ENCODE peak calls at places on chromosomes 13 and 19, in four cellular contexts. O is thoracic aorta, X is ovary, F is testis. C is an unnamed sample. For H3K4me1, the result is how much of the 10 kb centered on the place peaks cover.

GRCh38 chr13:102328909-102329308 is 72.9 kb downstream of the FGF14 start:
- DNase-seq in F (no peak), O (no peak), X (no peak), C (no peak)

GRCh38 chr13:113083402-113084061 is 22.1 kb upstream of the F7 start:
- DNase-seq in X (no peak), F (no peak), O (no peak), C (no peak)

GRCh38 chr19:39030854-39031367 is 1.4 kb downstream of the FBXO27 start:
- DNase-seq in F (no peak), X (no peak), O (no peak), C (no peak)

GRCh38 chr19:55014714-55015113 is 23.4 kb downstream of the GP6 start:
- DNase-seq in X (no peak), F (no peak), O (no peak), C (peak)

GRCh38 chr13:114063545-114064515 is 68.6 kb downstream of the RASA3 start:
- DNase-seq in O (peak), F (no peak), X (peak), C (peak)

GRCh38 chr19:51697169-51697776 is 4.1 kb downstream of the SPACA6 start:
- DNase-seq in O (no peak), F (peak), X (no peak), C (no peak)

GRCh38 chr13:95896302-95896701 is 156.9 kb downstream of the UGGT2 start:
- DNase-seq in O (no peak), F (no peak), X (no peak), C (no peak)

GRCh38 chr13:75761373-75761772 is 125.2 kb downstream of the LMO7 start:
- DNase-seq in X (no peak), F (no peak), O (no peak), C (no peak)

GRCh38 chr13:99626461-99627082 is 125.3 kb downstream of the TM9SF2 start:
- DNase-seq in F (peak), O (no peak), X (no peak), C (no peak)

GRCh38 chr19:17441241-17442135 is 7.0 kb downstream of the TMEM221 start:
- DNase-seq in X (no peak), O (no peak), F (peak), C (no peak)

GRCh38 chr13:36887758-36888521 is 32.1 kb downstream of the SMAD9 start:
- DNase-seq in O (no peak), F (no peak), X (no peak), C (no peak)

GRCh38 chr19:3575260-3575741 is 2.6 kb downstream of the HMG20B start:
- DNase-seq in O (no peak), F (peak), X (no peak), C (no peak)

GRCh38 chr19:3365447-3366103 is 808 bp upstream of the NFIC start:
- DNase-seq in X (peak), F (peak), O (no peak), C (peak)

GRCh38 chr13:98187155-98187726 is 10.2 kb upstream of the RNF113B start:
- DNase-seq in F (no peak), X (no peak), O (no peak), C (no peak)

GRCh38 chr13:45674908-45675307 is 27.2 kb upstream of the CBY2 start:
- DNase-seq in O (no peak), X (no peak), F (no peak), C (no peak)

GRCh38 chr13:104773775-104774174 is 1707.6 kb upstream of the SLC10A2 start:
- DNase-seq in X (no peak), F (no peak), O (no peak), C (no peak)

GRCh38 chr13:31227063-31227462 is 27.3 kb downstream of the B3GLCT start:
- DNase-seq in O (no peak), F (no peak), X (no peak), C (no peak)

GRCh38 chr13:71320452-71320851 is 546.6 kb downstream of the DACH1 start:
- DNase-seq in O (no peak), F (no peak), X (no peak), C (no peak)

GRCh38 chr13:77860621-77861020 is 58.0 kb downstream of the EDNRB start:
- DNase-seq in O (no peak), X (no peak), F (no peak), C (no peak)

GRCh38 chr19:21604351-21604926 is 99.0 kb downstream of the ZNF429 start:
- DNase-seq in O (no peak), X (no peak), F (no peak), C (no peak)

GRCh38 chr13:27177852-27178251 is 6.2 kb upstream of the USP12 start:
- DNase-seq in X (no peak), O (no peak), F (no peak), C (no peak)

GRCh38 chr19:16078311-16078758 is 2.0 kb downstream of the TPM4 start:
- DNase-seq in F (peak), O (no peak), X (peak), C (peak)

DNA sequence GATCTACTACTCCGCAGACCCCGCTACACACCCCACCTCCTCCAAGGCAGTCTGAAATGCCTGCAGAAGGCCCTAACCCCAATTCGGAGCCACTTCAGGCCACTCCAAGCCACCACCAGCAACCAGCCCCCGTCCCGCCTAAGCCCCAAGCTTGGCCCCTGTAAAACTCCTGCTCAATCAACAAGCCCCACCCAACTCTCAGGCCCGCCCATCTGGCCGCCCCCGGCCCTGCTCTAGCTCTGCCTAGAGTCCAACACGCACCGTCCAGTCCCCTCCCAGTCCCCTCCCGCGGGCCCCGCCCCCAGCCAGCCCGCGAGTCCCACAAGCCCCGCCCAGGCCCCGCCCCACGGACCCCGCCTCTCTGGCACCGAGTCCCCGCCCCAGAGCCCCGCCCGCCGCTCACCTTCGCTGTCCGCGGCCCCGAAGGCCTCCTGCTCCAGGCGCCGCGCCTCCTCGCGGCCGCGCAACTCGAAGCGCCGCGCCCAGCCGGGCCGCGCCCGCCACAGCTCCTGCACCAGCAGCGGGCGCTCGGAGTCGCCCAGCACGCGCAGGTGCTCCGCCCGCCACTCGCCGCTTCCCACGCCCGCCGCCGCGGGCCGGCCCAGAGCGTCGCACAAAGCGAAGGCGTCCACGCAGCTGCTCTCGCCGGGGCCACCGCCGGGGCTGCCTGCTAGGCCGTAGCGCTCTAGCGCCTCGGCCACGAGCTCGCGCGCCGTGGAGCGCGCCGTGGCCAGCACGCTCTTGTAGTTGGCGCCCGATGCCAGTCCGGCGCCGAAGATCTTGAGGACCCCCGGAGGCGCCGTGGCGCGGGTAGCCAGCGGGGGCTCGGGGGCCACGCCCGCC is 1.6 kb downstream of the RASIP1 start:
- DNase-seq in X (peak), O (peak), F (peak), C (peak)
- H3K4me1 ChIP-seq in X (under half), O (under half), F (under half), C (under half)

DNA sequence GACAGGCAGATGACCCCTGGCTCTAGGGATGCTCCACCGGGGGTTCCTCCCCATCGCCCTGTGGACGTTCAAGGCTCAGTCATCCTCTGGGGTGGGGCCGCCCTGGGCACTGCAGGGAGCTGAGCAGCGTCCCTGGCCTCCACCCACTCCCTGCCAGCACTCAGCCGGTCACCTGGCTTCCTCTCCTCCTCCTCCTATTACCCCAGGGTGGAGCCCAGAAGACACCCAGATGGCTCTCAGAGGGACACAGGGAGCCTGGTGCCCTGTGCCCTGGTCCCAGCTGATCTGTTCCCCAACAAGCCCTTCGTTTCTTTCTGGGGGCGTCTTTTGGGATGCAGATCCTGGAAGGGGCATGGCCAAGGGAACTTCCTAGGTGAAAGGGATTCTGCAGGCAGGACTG is 3.7 kb upstream of the MKNK2 start:
- DNase-seq in F (no peak), X (peak), O (no peak), C (no peak)
- H3K4me1 ChIP-seq in F (under half), X (under half), O (under half), C (under half)

GRCh38 chr13:44237276-44237767 is 136.3 kb upstream of the SERP2 start:
- DNase-seq in X (peak), F (peak), O (peak), C (peak)
- H3K4me1 ChIP-seq in X (under half), F (under half), O (under half), C (under half)

GRCh38 chr13:59888408-59888807 is 275.3 kb downstream of the DIAPH3 start:
- DNase-seq in O (no peak), X (no peak), F (no peak), C (no peak)
- H3K4me1 ChIP-seq in O (under half), X (under half), F (under half), C (under half)